ENCODE peak calls at places on chromosomes 13 and 19, in nine cellular contexts. W, D, R, Z, F, Y, J, Q and P are unnamed samples. For H3K9me3 and H3K36me3, the result is how much of the 10 kb centered on the place peaks cover.

GRCh38 chr13:106919093-106919492 is 351.2 kb upstream of the ARGLU1 start:
- DNase-seq in Y (no peak), Q (no peak), Z (no peak), F (no peak), J (no peak), R (no peak), D (no peak), W (no peak), P (no peak)

GRCh38 chr19:13881692-13882418 is 4.9 kb downstream of the NANOS3 start:
- DNase-seq in W (peak), Q (peak), R (no peak), J (peak), D (no peak), F (peak), Y (no peak), Z (no peak), P (no peak)

GRCh38 chr19:55615553-55616394 is 8.6 kb downstream of the ZNF784 start:
- DNase-seq in W (no peak), D (no peak), J (no peak), F (no peak), R (no peak), Y (no peak), Q (no peak), Z (no peak), P (no peak)

GRCh38 chr13:20190481-20191310 is 2.0 kb downstream of the GJB2 start:
- DNase-seq in Q (no peak), J (no peak), R (no peak), Y (no peak), Z (peak), F (peak), W (no peak), D (peak), P (peak)

GRCh38 chr19:46616631-46617322 is 8.1 kb downstream of the PTGIR start:
- DNase-seq in F (peak), Q (peak), Y (no peak), Z (peak), R (no peak), J (no peak), W (no peak), D (peak), P (peak)

GRCh38 chr19:12937243-12938053 is 961 bp upstream of the CALR start:
- DNase-seq in Q (no peak), F (no peak), Z (no peak), Y (no peak), R (no peak), W (peak), J (no peak), D (no peak), P (peak)

GRCh38 chr13:112642061-112642460 is 47.8 kb upstream of the ATP11A start:
- DNase-seq in Q (no peak), Y (no peak), Z (no peak), W (no peak), J (peak), R (no peak), D (no peak), F (no peak), P (no peak)

GRCh38 chr13:111388851-111389500 is 68.5 kb downstream of the TEX29 start:
- DNase-seq in W (no peak), Q (no peak), D (no peak), Z (no peak), J (no peak), R (peak), F (no peak), Y (no peak), P (no peak)

GRCh38 chr19:28377077-28377476 is 835.9 kb downstream of the UQCRFS1 start:
- DNase-seq in J (no peak), F (no peak), W (no peak), R (no peak), Z (no peak), D (peak), Y (no peak), Q (no peak), P (no peak)

GRCh38 chr13:90307136-90307535 is 1040.4 kb upstream of the MIR17HG start:
- DNase-seq in F (no peak), Q (no peak), J (no peak), Z (no peak), W (no peak), R (no peak), Y (no peak), D (no peak), P (no peak)

GRCh38 chr19:41175825-41176734 is 16.9 kb upstream of the CYP2S1 start:
- DNase-seq in W (no peak), R (peak), J (peak), D (peak), Z (peak), Y (peak), Q (peak), F (peak), P (peak)

GRCh38 chr13:19680751-19681150 is 47.3 kb downstream of the MPHOSPH8 start:
- DNase-seq in Q (no peak), R (no peak), Z (no peak), F (no peak), J (no peak), D (no peak), W (no peak), Y (no peak), P (no peak)

GRCh38 chr13:95112883-95113282 is 188.4 kb downstream of the ABCC4 start:
- DNase-seq in F (no peak), Q (no peak), Y (no peak), R (no peak), Z (no peak), W (no peak), J (no peak), D (no peak), P (no peak)

GRCh38 chr13:76968041-76968440 is 19.7 kb downstream of the ACOD1 start:
- DNase-seq in F (no peak), W (no peak), J (no peak), D (no peak), Y (no peak), R (no peak), Q (no peak), Z (no peak), P (no peak)

GRCh38 chr19:35717665-35718344 is at the start of gene KMT2B:
- DNase-seq in W (peak), F (no peak), Q (no peak), Y (no peak), D (no peak), J (no peak), Z (peak), R (no peak), P (peak)

GRCh38 chr13:75803175-75803611 is 167.1 kb downstream of the LMO7 start:
- DNase-seq in Q (peak), Y (peak), D (no peak), Z (no peak), J (no peak), F (no peak), R (no peak), W (no peak), P (no peak)

GRCh38 chr13:44299142-44299541 is 74.5 kb upstream of the SERP2 start:
- DNase-seq in R (no peak), J (no peak), Q (no peak), W (no peak), Y (no peak), F (peak), D (no peak), Z (no peak), P (no peak)

GRCh38 chr13:104301216-104301975 is 1235.2 kb upstream of the SLC10A2 start:
- DNase-seq in Q (no peak), W (no peak), Y (no peak), R (no peak), D (peak), F (peak), Z (no peak), J (no peak), P (no peak)

GRCh38 chr19:1856698-1857603 is 6.4 kb downstream of the KLF16 start:
- DNase-seq in W (peak), Y (no peak), D (peak), Z (peak), J (peak), R (peak), F (peak), Q (peak), P (no peak)

GRCh38 chr19:33434886-33435705 is 61.6 kb downstream of the CEBPG start:
- DNase-seq in Y (no peak), Z (no peak), J (peak), D (peak), W (no peak), F (peak), R (no peak), Q (no peak), P (peak)

GRCh38 chr19:2922987-2923386 is 21.8 kb downstream of the ZNF77 start:
- DNase-seq in Z (peak), J (no peak), F (no peak), D (no peak), Y (no peak), R (no peak), W (no peak), Q (no peak), P (no peak)

GRCh38 chr19:10517361-10517759 is at the start of gene S1PR5:
- DNase-seq in Z (no peak), W (no peak), R (peak), Q (no peak), J (no peak), F (no peak), Y (no peak), D (no peak), P (peak)

GRCh38 chr19:47778089-47778953 is at the start of gene SELENOW:
- DNase-seq in F (peak), Z (peak), D (peak), J (peak), W (peak), Q (peak), Y (no peak), R (peak), P (peak)

GRCh38 chr19:49335784-49336481 is 727 bp downstream of the CD37 start:
- DNase-seq in D (no peak), Q (no peak), R (peak), Y (no peak), W (no peak), Z (no peak), F (no peak), J (no peak), P (no peak)

GRCh38 chr13:29749401-29750177 is 100.8 kb downstream of the UBL3 start:
- DNase-seq in D (peak), Y (no peak), Z (no peak), F (peak), R (no peak), W (peak), J (no peak), Q (no peak), P (peak)

GRCh38 chr19:48310227-48310626 is 15.1 kb upstream of the EMP3 start:
- DNase-seq in W (no peak), Y (no peak), Q (no peak), J (no peak), D (peak), F (no peak), R (peak), Z (no peak), P (no peak)

GRCh38 chr13:86447479-86447878 is 648.3 kb upstream of the SLITRK6 start:
- DNase-seq in F (no peak), W (no peak), Z (no peak), J (no peak), R (no peak), Y (no peak), Q (no peak), D (no peak), P (no peak)

GRCh38 chr19:3575260-3575741 is 2.6 kb downstream of the HMG20B start:
- DNase-seq in F (no peak), Z (no peak), J (no peak), R (no peak), Q (no peak), W (no peak), Y (no peak), D (no peak), P (no peak)

GRCh38 chr13:112079696-112080095 is 12.7 kb downstream of the SOX1 start:
- DNase-seq in Q (no peak), Z (no peak), R (no peak), F (no peak), D (no peak), Y (no peak), J (no peak), W (no peak), P (no peak)

GRCh38 chr13:51668580-51669195 is 84.4 kb downstream of the WDFY2 start:
- DNase-seq in D (peak), Y (no peak), W (no peak), Q (no peak), J (no peak), F (no peak), Z (no peak), R (no peak), P (no peak)

GRCh38 chr13:93364166-93364565 is 137.6 kb downstream of the GPC6 start:
- DNase-seq in D (peak), W (no peak), R (no peak), J (no peak), Y (no peak), Q (no peak), Z (peak), F (peak), P (no peak)

GRCh38 chr19:40053491-40053890 is 2.5 kb downstream of the ZNF780B start:
- DNase-seq in D (no peak), R (no peak), Q (no peak), W (no peak), Z (no peak), J (no peak), F (no peak), Y (no peak), P (no peak)

GRCh38 chr19:40055832-40056504 is at the start of gene ZNF780B:
- DNase-seq in F (peak), W (peak), R (peak), Q (peak), D (peak), J (peak), Z (peak), Y (peak), P (peak)

GRCh38 chr19:40054632-40055031 is 1.4 kb downstream of the ZNF780B start:
- DNase-seq in W (no peak), Q (no peak), F (no peak), Z (no peak), Y (no peak), J (no peak), R (no peak), D (no peak), P (no peak)

GRCh38 chr19:40056505-40056904 is 474 bp upstream of the ZNF780B start:
- DNase-seq in R (no peak), Z (no peak), W (no peak), J (no peak), Y (no peak), Q (no peak), D (no peak), F (no peak), P (no peak)

DNA sequence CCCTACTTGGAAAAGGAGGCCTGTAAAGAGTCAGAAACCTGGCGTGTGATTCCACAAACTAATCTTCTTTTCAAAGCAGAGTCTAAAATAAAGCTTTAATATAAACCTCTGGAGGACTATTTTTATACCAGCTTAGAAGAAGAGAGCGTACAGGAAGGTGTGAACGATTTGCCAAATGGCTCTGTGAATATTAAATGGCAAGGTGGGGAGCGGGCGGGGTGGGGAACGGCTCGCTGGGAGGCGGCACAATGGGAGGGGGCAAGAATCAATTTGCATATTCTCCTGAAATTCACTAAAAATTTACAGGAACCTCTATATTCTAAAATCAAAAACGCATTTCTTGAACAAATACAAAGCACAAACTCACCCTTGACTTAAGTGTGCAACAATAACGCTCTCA is 982 bp downstream of the ZNF780B start:
- DNase-seq in W (no peak), R (no peak), Y (no peak), F (no peak), Z (no peak), Q (no peak), J (no peak), D (no peak), P (no peak)
- H3K9me3 ChIP-seq in W (under half), R (under half), Y (under half), F (under half), Z (under half), Q (under half), J (under half), D (under half), P (under half)

DNA sequence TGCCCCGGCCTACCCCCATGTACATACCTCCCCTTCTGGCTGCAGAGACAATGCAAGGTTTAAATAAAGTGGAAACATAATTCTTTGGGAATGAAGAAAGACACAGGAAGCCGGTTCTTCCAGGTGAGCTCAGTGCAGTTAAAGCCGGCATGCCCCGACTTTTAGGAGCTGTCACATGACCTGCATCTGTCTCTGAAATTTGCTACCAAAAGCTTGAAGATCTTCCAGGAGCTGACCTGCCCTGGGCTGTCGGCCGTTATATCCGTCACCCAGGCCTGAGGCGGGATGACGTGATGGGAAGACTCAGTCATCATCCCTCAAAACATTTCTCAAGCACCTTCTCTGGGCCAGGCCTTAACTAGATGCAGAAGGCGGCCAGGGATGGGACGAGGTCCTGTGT is 10.3 kb downstream of the RAB8A start:
- DNase-seq in D (no peak), J (no peak), R (no peak), Y (no peak), Q (no peak), Z (no peak), W (no peak), F (no peak), P (no peak)
- H3K36me3 ChIP-seq in D (under half), J (half or more), R (half or more), Y (under half), Q (under half), Z (under half), W (under half), F (under half), P (half or more)

GRCh38 chr19:39515551-39516191 is 732 bp downstream of the SELENOV start:
- DNase-seq in W (no peak), Z (no peak), Y (no peak), Q (no peak), J (no peak), R (no peak), F (no peak), D (no peak), P (no peak)

GRCh38 chr19:39518458-39518857 is 3.5 kb downstream of the SELENOV start:
- DNase-seq in F (no peak), J (no peak), Z (no peak), Q (no peak), W (no peak), Y (no peak), D (no peak), R (no peak), P (no peak)

GRCh38 chr19:39514840-39515550 is at the start of gene SELENOV:
- DNase-seq in Q (no peak), F (no peak), Z (no peak), Y (peak), D (no peak), W (no peak), J (no peak), R (no peak), P (no peak)

GRCh38 chr19:39517432-39517831 is 2.5 kb downstream of the SELENOV start:
- DNase-seq in Q (no peak), F (no peak), R (no peak), W (no peak), J (no peak), Y (no peak), Z (no peak), D (no peak), P (no peak)

DNA sequence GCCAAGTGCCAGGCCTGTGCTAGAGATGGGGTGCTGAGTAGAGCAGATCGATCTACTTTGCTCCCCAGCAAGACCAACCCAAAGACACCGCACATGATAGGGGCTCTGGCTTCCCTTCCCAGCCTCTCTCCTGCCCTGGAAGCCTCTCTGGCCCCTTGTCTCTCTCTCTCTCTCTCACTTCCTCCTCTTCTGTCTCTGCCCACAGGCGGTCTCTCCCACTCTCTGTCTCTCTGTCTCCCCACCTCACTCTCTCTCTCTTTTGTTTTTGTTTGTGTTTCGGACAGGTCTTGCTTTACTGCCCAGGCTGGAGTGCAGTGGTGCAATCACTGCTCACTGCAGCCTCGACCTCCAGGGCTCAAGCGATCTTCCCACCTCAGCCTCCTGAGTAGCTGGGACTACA is 1.3 kb downstream of the SELENOV start:
- DNase-seq in R (no peak), J (no peak), Z (no peak), F (no peak), W (no peak), Q (no peak), D (no peak), Y (no peak), P (no peak)
- H3K4me3 ChIP-seq in R (no peak), J (no peak), Z (no peak), F (no peak), W (no peak), Q (no peak), D (no peak), Y (peak), P (no peak)

DNA sequence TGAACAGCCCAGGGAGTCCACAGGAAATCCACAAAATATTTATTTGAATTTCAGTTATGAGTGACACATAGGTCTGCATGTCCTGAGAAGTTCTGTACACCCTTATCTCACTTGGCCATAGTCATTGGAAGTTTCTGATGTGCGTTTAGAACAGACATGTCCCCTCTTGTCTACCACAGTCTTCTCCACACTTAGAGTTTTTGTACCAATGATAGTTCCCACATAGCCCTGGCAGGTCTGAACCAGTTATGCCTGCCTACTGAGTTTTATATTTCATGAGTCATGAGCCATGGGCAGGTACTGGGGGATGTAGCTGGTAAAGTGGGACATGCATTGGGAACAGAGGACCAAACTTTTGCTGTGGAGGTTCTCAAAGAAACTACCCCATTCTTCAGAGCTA is 11.3 kb downstream of the ZNF132 start:
- DNase-seq in J (no peak), W (no peak), Q (no peak), F (no peak), Z (peak), Y (no peak), D (no peak), R (no peak), P (no peak)
- H3K9me3 ChIP-seq in J (half or more), W (half or more), Q (under half), F (half or more), Z (half or more), Y (under half), D (under half), R (half or more), P (under half)